ENCODE peak calls at places on chromosome 22, in seven cellular contexts. A is esophagus muscularis mucosa, W is A549, G is Peyer's patch, E is breast epithelium, Z is ovary, J is body of pancreas. U is an unnamed sample.

GRCh38 chr22:20021196-20022181 is 579 bp downstream of the TANGO2 start:
- DNase-seq in A (no peak), W (no peak), G (peak; percentile 59), E (peak; percentile 48), Z (no peak), J (peak; percentile 77), U (peak; percentile 57)

GRCh38 chr22:48699531-48699930 is 1128.1 kb downstream of the BRD1 start:
- DNase-seq in A (no peak), W (no peak), G (no peak), E (no peak), Z (no peak), J (no peak), U (no peak)

GRCh38 chr22:37433786-37434185 is 6.5 kb upstream of the ELFN2 start:
- DNase-seq in A (no peak), W (no peak), G (no peak), E (no peak), Z (no peak), J (no peak), U (no peak)

GRCh38 chr22:32079110-32080089 is 36.3 kb downstream of the SLC5A1 start:
- DNase-seq in A (peak; percentile 66), W (peak; percentile 69), G (peak; percentile 80), E (no peak), Z (no peak), J (peak; percentile 39), U (no peak)

GRCh38 chr22:24105018-24105360 is 76.3 kb upstream of the SUSD2 start:
- DNase-seq in A (no peak), W (no peak), G (no peak), E (no peak), Z (no peak), J (no peak), U (no peak)

GRCh38 chr22:24841261-24841660 is 35.2 kb downstream of the SGSM1 start:
- DNase-seq in A (no peak), W (no peak), G (no peak), E (no peak), Z (no peak), J (peak; percentile 67), U (no peak)

GRCh38 chr22:39144101-39144815 is 8.2 kb downstream of the CBX7 start:
- DNase-seq in A (no peak), W (no peak), G (peak; percentile 76), E (peak; percentile 41), Z (peak; percentile 64), J (peak; percentile 40), U (no peak)

GRCh38 chr22:37549704-37550059 is 10.6 kb upstream of the CDC42EP1 start:
- DNase-seq in A (no peak), W (no peak), G (no peak), E (peak; percentile 76), Z (peak; percentile 64), J (peak; percentile 93), U (no peak)

GRCh38 chr22:20567993-20568417 is 60.6 kb downstream of the MED15 start:
- DNase-seq in A (no peak), W (peak; percentile 50), G (no peak), E (no peak), Z (no peak), J (no peak), U (no peak)

GRCh38 chr22:37632174-37633081 is 7.0 kb upstream of the SH3BP1 start:
- DNase-seq in A (no peak), W (no peak), G (no peak), E (no peak), Z (no peak), J (no peak), U (no peak)

GRCh38 chr22:26124991-26125725 is 44.1 kb upstream of the SEZ6L start:
- DNase-seq in A (peak; percentile 60), W (no peak), G (no peak), E (no peak), Z (no peak), J (no peak), U (no peak)

GRCh38 chr22:36227396-36227795 is 11.9 kb downstream of the APOL2 start:
- DNase-seq in A (no peak), W (no peak), G (no peak), E (no peak), Z (no peak), J (no peak), U (no peak)

GRCh38 chr22:39150848-39151215 is 1.6 kb downstream of the CBX7 start:
- DNase-seq in A (no peak), W (no peak), G (peak; percentile 45), E (no peak), Z (peak; percentile 27), J (no peak), U (no peak)

GRCh38 chr22:26718905-26719304 is 61.5 kb downstream of the MIAT start:
- DNase-seq in A (no peak), W (peak; percentile 73), G (no peak), E (no peak), Z (no peak), J (no peak), U (no peak)

GRCh38 chr22:48829908-48830307 is 997.8 kb downstream of the BRD1 start:
- DNase-seq in A (no peak), W (no peak), G (no peak), E (no peak), Z (no peak), J (no peak), U (no peak)

GRCh38 chr22:19357270-19358105 is 66.0 kb upstream of the CLTCL1 start:
- DNase-seq in A (no peak), W (no peak), G (peak; percentile 45), E (no peak), Z (no peak), J (no peak), U (no peak)

DNA sequence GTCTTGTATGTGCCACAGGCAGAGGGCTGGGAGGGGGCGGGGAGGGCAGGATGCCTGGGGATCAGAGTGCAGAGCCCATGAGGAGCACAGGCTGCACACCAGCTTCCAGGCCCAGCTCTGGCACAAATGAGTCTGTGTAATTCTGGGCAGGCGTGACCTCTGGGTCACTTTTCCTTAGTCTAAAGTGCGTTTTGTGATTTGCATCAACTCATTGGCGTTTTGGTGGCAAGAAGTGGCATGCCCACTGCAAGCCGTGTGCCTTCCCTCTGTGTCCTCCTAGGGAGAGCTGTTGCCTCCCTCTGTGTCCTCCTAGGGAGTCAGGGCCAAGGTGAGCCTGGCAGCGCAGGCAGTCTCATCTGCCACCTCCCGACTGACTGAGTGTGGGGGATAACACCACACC is 17.2 kb downstream of the CHADL start:
- DNase-seq in A (no peak), W (no peak), G (no peak), E (no peak), Z (no peak), J (no peak), U (no peak)
- TF ChIP-seq POLR2A in A (no peak), W (no peak), G (no peak), E (no peak), Z (no peak), J (no peak), U (no peak)

DNA sequence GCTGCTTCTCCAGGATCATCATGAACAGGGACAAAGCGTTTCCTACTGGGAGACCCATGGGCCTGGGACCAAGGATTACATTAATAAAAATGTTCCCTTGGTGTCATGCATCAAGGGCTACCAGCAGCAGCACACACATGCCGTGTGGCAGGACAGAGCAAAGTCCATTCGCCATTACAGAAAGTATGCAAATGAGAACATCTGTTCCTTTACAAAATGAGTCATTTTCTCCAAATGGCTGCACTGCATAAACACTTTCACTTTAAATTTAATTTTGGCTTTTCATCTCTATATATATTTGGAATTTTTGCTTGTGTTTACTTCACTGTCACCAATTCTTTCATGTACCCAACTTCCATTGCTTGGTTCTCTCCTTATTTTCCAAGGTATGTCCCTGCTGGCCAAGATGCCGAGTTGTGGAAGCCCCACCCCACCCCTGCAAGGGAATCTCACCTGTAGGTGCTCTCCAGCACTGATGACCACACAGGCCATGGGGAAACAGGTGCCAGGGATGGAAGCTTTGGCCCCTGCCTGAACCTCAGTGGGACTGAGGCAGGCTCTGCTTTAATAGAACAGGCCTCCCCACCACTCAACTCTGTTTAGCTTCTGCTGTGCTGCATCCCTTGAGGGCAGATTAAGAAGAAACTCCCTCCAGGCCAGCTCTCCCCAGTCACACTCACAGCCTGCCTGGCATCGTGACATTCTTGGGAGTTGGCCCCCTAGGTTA is 15.6 kb upstream of the GNAZ start:
- DNase-seq in A (peak; percentile 79), W (no peak), G (peak; percentile 46), E (no peak), Z (no peak), J (no peak), U (no peak)
- H3K4me3 ChIP-seq in A (no peak overlapping the region), W (no peak overlapping the region), G (no peak overlapping the region), E (no peak overlapping the region), Z (no peak overlapping the region), J (no peak overlapping the region), U (no peak overlapping the region)

GRCh38 chr22:28250036-28250695 is 331.1 kb upstream of the PITPNB start:
- DNase-seq in A (no peak), W (no peak), G (no peak), E (no peak), Z (no peak), J (no peak), U (no peak)

GRCh38 chr22:28252539-28252938 is 333.5 kb upstream of the PITPNB start:
- DNase-seq in A (no peak), W (no peak), G (no peak), E (no peak), Z (no peak), J (peak; percentile 13), U (no peak)

GRCh38 chr22:28249402-28249801 is 330.3 kb upstream of the PITPNB start:
- DNase-seq in A (no peak), W (no peak), G (no peak), E (no peak), Z (no peak), J (no peak), U (no peak)

GRCh38 chr22:28259774-28260173 is 340.7 kb upstream of the PITPNB start:
- DNase-seq in A (no peak), W (no peak), G (no peak), E (no peak), Z (no peak), J (no peak), U (no peak)

DNA sequence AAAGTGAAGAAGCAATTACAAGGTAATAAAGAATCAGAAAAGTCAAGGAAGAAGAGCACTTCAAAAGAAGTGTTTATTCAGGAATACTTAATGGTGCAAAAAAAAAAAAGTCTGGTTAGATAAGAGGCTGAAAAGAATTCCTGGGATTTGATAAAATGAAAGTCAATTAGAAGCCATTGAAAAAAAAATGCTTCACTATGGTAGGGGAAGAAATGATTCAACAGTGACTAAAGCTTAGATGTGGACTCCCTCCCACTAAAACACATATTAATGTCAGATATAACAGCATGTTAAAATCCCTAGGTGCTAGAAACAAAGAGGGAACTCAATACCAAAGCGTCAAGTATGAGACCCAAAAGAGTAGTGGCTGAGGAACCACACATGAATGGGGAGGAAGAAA is 335.3 kb upstream of the PITPNB start:
- DNase-seq in A (no peak), W (no peak), G (no peak), E (no peak), Z (no peak), J (no peak), U (no peak)
- TF ChIP-seq POLR2A in A (no peak), W (no peak), G (no peak), E (no peak), Z (no peak), J (no peak), U (no peak)

DNA sequence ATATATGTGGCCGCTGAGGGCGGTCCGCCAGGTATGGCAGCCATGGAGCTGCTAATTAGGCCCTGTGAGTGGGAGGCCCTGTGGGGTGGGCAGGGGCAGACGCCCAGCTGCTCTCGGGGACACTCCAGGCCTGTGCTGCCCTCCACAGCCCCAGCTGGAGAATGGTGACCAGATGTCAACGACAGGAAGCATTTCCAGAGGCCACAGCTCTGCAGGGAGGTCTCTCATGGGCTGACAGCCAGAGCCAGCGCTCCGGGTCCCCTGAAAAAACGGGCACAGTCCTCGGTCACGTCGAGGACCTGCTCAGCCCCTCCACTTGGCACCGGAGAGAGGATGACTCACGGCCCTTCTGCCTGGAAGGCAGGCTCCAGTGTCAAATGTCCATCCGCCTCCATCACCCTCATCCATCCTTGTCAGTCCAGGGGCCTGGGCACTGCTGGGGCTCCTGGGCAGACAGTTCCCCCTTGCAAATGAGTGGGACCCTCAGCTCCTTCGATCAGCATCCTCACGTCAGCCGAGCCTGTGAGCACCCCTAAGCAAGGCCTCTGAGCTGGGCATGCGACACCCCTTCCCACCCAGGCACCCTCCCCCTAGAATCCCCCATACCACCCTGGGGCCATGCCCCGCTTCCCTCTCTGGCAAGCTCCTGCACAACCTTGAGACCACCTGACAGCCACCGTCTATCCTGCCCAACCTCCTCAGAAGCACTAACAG is 1.9 kb downstream of the BID start:
- DNase-seq in A (no peak), W (no peak), G (no peak), E (no peak), Z (peak; percentile 18), J (no peak), U (no peak)
- H3K4me3 ChIP-seq in A (peak overlapping the region; percentile 87), W (no peak overlapping the region), G (no peak overlapping the region), E (no peak overlapping the region), Z (no peak overlapping the region), J (no peak overlapping the region), U (no peak overlapping the region)

U was measured in lower leg skin.